ENCODE peak calls at places on chromosome 16, in seven cellular contexts. M is activated CD4-positive, alpha-beta T cell treated with anti-CD3 and anti-CD28 coated beads, Interleukin-2, amount 10 ng/mL, durations not matched to agents 7 days and 5 days; H is skeletal muscle cell; U is putamen; T is NCI-H1436; P is activated gamma-delta T cell treated with anti-CD3 and anti-CD28 coated beads, Interleukin-2, amount 50 U/mL, for 16 hours; W is cardiac muscle cell. V is an unnamed sample.

GRCh38 chr16:87233928-87234327 is 83.3 kb downstream of the C16orf95 start:
- DNase-seq in M (no peak), H (no peak), U (no peak), T (no peak), P (no peak), W (peak), V (no peak)

GRCh38 chr16:51636913-51637743 is 486.1 kb upstream of the SALL1 start:
- DNase-seq in M (no peak), H (peak), U (peak), T (peak), P (no peak), W (peak), V (no peak)

GRCh38 chr16:85947511-85948509 is 48.8 kb downstream of the IRF8 start:
- DNase-seq in M (peak), H (no peak), U (no peak), T (no peak), P (peak), W (no peak), V (no peak)

GRCh38 chr16:4260360-4260759 is 12.5 kb downstream of the TFAP4 start:
- DNase-seq in M (no peak), H (no peak), U (no peak), T (peak), P (no peak), W (no peak), V (no peak)

GRCh38 chr16:1639282-1639681 is 27.1 kb downstream of the CRAMP1 start:
- DNase-seq in M (no peak), H (no peak), U (no peak), T (no peak), P (no peak), W (no peak), V (no peak)

GRCh38 chr16:11614587-11615175 is 28.0 kb upstream of the LITAF start:
- DNase-seq in M (no peak), H (no peak), U (no peak), T (no peak), P (no peak), W (no peak), V (no peak)

GRCh38 chr16:11423315-11424117 is 78.3 kb downstream of the RMI2 start:
- DNase-seq in M (no peak), H (no peak), U (no peak), T (no peak), P (no peak), W (no peak), V (no peak)

GRCh38 chr16:68786685-68787418 is 49.8 kb downstream of the CDH1 start:
- DNase-seq in M (no peak), H (peak), U (peak), T (peak), P (no peak), W (peak), V (no peak)

GRCh38 chr16:9159839-9160550 is 68.6 kb downstream of the HAPSTR1 start:
- DNase-seq in M (peak), H (peak), U (peak), T (peak), P (no peak), W (peak), V (no peak)

GRCh38 chr16:4613636-4614570 is 785 bp downstream of the UBALD1 start:
- DNase-seq in M (peak), H (peak), U (no peak), T (no peak), P (no peak), W (peak), V (no peak)

GRCh38 chr16:70473446-70474319 is 19.3 kb downstream of the FCSK start:
- DNase-seq in M (peak), H (no peak), U (no peak), T (no peak), P (no peak), W (no peak), V (no peak)

GRCh38 chr16:55754056-55754455 is 78.8 kb downstream of the CES1 start:
- DNase-seq in M (no peak), H (no peak), U (no peak), T (no peak), P (no peak), W (no peak), V (no peak)

GRCh38 chr16:49023095-49023494 is 258.5 kb downstream of the CBLN1 start:
- DNase-seq in M (no peak), H (no peak), U (no peak), T (no peak), P (no peak), W (no peak), V (no peak)

GRCh38 chr16:14240216-14240843 is 169.2 kb downstream of the MRTFB start:
- DNase-seq in M (no peak), H (no peak), U (no peak), T (no peak), P (no peak), W (peak), V (no peak)

GRCh38 chr16:58264961-58265479 is 29.8 kb downstream of the PRSS54 start:
- DNase-seq in M (no peak), H (peak), U (no peak), T (no peak), P (no peak), W (peak), V (peak)

GRCh38 chr16:87648236-87648635 is 45.9 kb downstream of the JPH3 start:
- DNase-seq in M (no peak), H (no peak), U (no peak), T (no peak), P (no peak), W (peak), V (no peak)

GRCh38 chr16:61050547-61050946 is 985.7 kb downstream of the CDH8 start:
- DNase-seq in M (no peak), H (no peak), U (no peak), T (no peak), P (no peak), W (no peak), V (no peak)

GRCh38 chr16:5016967-5017677 is 16.6 kb downstream of the NAGPA start:
- DNase-seq in M (no peak), H (no peak), U (no peak), T (no peak), P (no peak), W (no peak), V (no peak)

GRCh38 chr16:73071131-73071940 is 23.4 kb upstream of the ZFHX3 start:
- DNase-seq in M (no peak), H (no peak), U (no peak), T (no peak), P (no peak), W (peak), V (no peak)

GRCh38 chr16:86383488-86384262 is 126.7 kb upstream of the FOXF1 start:
- DNase-seq in M (no peak), H (no peak), U (no peak), T (no peak), P (no peak), W (peak), V (no peak)

GRCh38 chr16:79253100-79253631 is 347.4 kb downstream of the MAF start:
- DNase-seq in M (no peak), H (no peak), U (no peak), T (no peak), P (no peak), W (no peak), V (no peak)

GRCh38 chr16:29943846-29944669 is 17.8 kb upstream of the TMEM219 start:
- DNase-seq in M (no peak), H (peak), U (peak), T (peak), P (no peak), W (peak), V (peak)

GRCh38 chr16:55154261-55154660 is 169.7 kb upstream of the IRX6 start:
- DNase-seq in M (no peak), H (no peak), U (no peak), T (no peak), P (no peak), W (no peak), V (no peak)

GRCh38 chr16:29765167-29766032 is 12.7 kb upstream of the ZG16 start:
- DNase-seq in M (no peak), H (no peak), U (no peak), T (no peak), P (no peak), W (no peak), V (no peak)

GRCh38 chr16:50496990-50497389 is 51.2 kb upstream of the NKD1 start:
- DNase-seq in M (no peak), H (no peak), U (no peak), T (no peak), P (no peak), W (no peak), V (no peak)

GRCh38 chr16:27401768-27402568 is at the start of gene IL21R:
- DNase-seq in M (peak), H (peak), U (no peak), T (no peak), P (peak), W (peak), V (no peak)

GRCh38 chr16:13335894-13336293 is 434.5 kb downstream of the SHISA9 start:
- DNase-seq in M (no peak), H (no peak), U (no peak), T (no peak), P (no peak), W (no peak), V (no peak)

GRCh38 chr16:47732122-47732805 is 271.1 kb downstream of the PHKB start:
- DNase-seq in M (peak), H (peak), U (no peak), T (no peak), P (no peak), W (peak), V (peak)

GRCh38 chr16:26806641-26807040 is 260.1 kb upstream of the C16orf82 start:
- DNase-seq in M (no peak), H (no peak), U (no peak), T (no peak), P (no peak), W (no peak), V (no peak)

GRCh38 chr16:80054656-80055055 is 454.1 kb upstream of the MAF start:
- DNase-seq in M (no peak), H (no peak), U (no peak), T (no peak), P (no peak), W (no peak), V (no peak)

GRCh38 chr16:74627506-74628220 is 20.7 kb upstream of the GLG1 start:
- DNase-seq in M (no peak), H (no peak), U (no peak), T (no peak), P (no peak), W (no peak), V (no peak)

GRCh38 chr16:29854520-29855100 is 8.4 kb downstream of the CDIPT start:
- DNase-seq in M (no peak), H (no peak), U (no peak), T (no peak), P (no peak), W (no peak), V (no peak)

V was measured in AG04449.